ENCODE peak calls at places on chromosomes 11 and 22, in seven cellular contexts. W is AG04450; T is colonic mucosa; U is CD8-positive, alpha-beta memory T cell; S is mammary epithelial cell; O is H7; B is brain microvascular endothelial cell. Z is an unnamed sample.

GRCh38 chr22:30386960-30387848 is at the start of gene RNF215:
- DNase-seq in U (peak; percentile 74), B (peak; percentile 34), S (peak; percentile 59), W (peak; percentile 18), T (peak; percentile 85), O (peak; percentile 100), Z (peak; percentile 89)

GRCh38 chr11:118086913-118087768 is at the start of gene SMIM35:
- DNase-seq in T (no peak), U (no peak), W (no peak), S (no peak), B (no peak), O (no peak), Z (no peak)

GRCh38 chr11:44556735-44557409 is 8.6 kb upstream of the CD82 start:
- DNase-seq in S (no peak), U (peak; percentile 50), O (no peak), T (peak; percentile 72), B (peak; percentile 45), W (no peak), Z (peak; percentile 47)

GRCh38 chr11:3156661-3157311 is 8.3 kb downstream of the OSBPL5 start:
- DNase-seq in S (no peak), B (no peak), U (no peak), O (peak; percentile 29), T (no peak), W (no peak), Z (no peak)

GRCh38 chr11:71338806-71339177 is 86.4 kb upstream of the SHANK2 start:
- DNase-seq in B (no peak), T (no peak), O (peak; percentile 26), S (no peak), W (peak; percentile 29), U (no peak), Z (no peak)

GRCh38 chr22:43004362-43005035 is 10.4 kb downstream of the PACSIN2 start:
- DNase-seq in U (no peak), S (no peak), B (no peak), O (no peak), W (no peak), T (peak; percentile 67), Z (no peak)

GRCh38 chr11:47572715-47573255 is 6.0 kb downstream of the KBTBD4 start:
- DNase-seq in B (no peak), T (no peak), W (no peak), U (no peak), O (no peak), S (no peak), Z (no peak)

GRCh38 chr11:115477410-115477809 is 26.8 kb downstream of the CADM1 start:
- DNase-seq in W (no peak), B (no peak), T (no peak), O (no peak), S (no peak), U (no peak), Z (no peak)

GRCh38 chr11:131668867-131669780 is 298.7 kb downstream of the NTM start:
- DNase-seq in S (peak; percentile 20), T (peak; percentile 32), U (no peak), W (no peak), O (peak; percentile 84), B (peak; percentile 24), Z (no peak)

GRCh38 chr11:28245131-28245530 is 136.9 kb downstream of the METTL15 start:
- DNase-seq in U (no peak), O (no peak), T (no peak), B (no peak), S (no peak), W (no peak), Z (no peak)

GRCh38 chr11:120599816-120600420 is 88.4 kb downstream of the GRIK4 start:
- DNase-seq in B (no peak), O (no peak), W (no peak), U (no peak), T (no peak), S (no peak), Z (no peak)

GRCh38 chr11:69931060-69931910 is 112.1 kb upstream of the FGF3 start:
- DNase-seq in B (no peak), O (no peak), S (no peak), U (no peak), T (no peak), W (no peak), Z (no peak)

GRCh38 chr22:37559901-37560681 is at the start of gene CDC42EP1:
- DNase-seq in S (no peak), T (peak; percentile 84), W (no peak), O (peak; percentile 94), U (no peak), B (no peak), Z (peak; percentile 74)

GRCh38 chr22:23534851-23535717 is 45.0 kb downstream of the IGLL1 start:
- DNase-seq in W (no peak), U (no peak), O (peak; percentile 27), B (no peak), T (no peak), S (no peak), Z (no peak)

GRCh38 chr11:46315033-46315738 is 32.1 kb upstream of the DGKZ start:
- DNase-seq in U (peak; percentile 59), O (peak; percentile 99), W (no peak), B (peak; percentile 66), T (peak; percentile 84), S (peak; percentile 58), Z (peak; percentile 74)

GRCh38 chr11:68825603-68826002 is 16.1 kb downstream of the CPT1A start:
- DNase-seq in O (peak; percentile 73), S (no peak), U (peak; percentile 39), T (peak; percentile 85), B (no peak), W (no peak), Z (peak; percentile 73)

GRCh38 chr11:115201121-115201792 is 303.0 kb downstream of the CADM1 start:
- DNase-seq in W (peak; percentile 63), S (peak; percentile 44), U (no peak), O (no peak), T (no peak), B (peak; percentile 50), Z (no peak)

GRCh38 chr22:46071451-46072029 is 78.8 kb upstream of the PPARA start:
- DNase-seq in W (peak; percentile 79), T (peak; percentile 94), B (peak; percentile 80), U (no peak), S (peak; percentile 94), O (peak; percentile 88), Z (peak; percentile 80)

GRCh38 chr11:75606099-75606498 is 44.0 kb downstream of the SERPINH1 start:
- DNase-seq in U (no peak), W (no peak), S (no peak), B (no peak), O (no peak), T (no peak), Z (no peak)

GRCh38 chr11:16468735-16469446 is 112.5 kb upstream of the SOX6 start:
- DNase-seq in B (no peak), S (no peak), T (no peak), O (no peak), W (no peak), U (no peak), Z (no peak)

GRCh38 chr11:62044639-62045121 is 77.2 kb upstream of the FTH1 start:
- DNase-seq in B (no peak), T (peak; percentile 90), U (no peak), W (no peak), S (peak; percentile 35), O (no peak), Z (peak; percentile 84)

GRCh38 chr11:12241401-12241800 is 131.0 kb downstream of the MICAL2 start:
- DNase-seq in S (no peak), B (no peak), T (no peak), U (no peak), W (no peak), O (no peak), Z (no peak)

GRCh38 chr11:117875397-117876048 is 935 bp downstream of the FXYD6 start:
- DNase-seq in U (peak; percentile 22), W (no peak), O (peak; percentile 72), T (no peak), B (no peak), S (no peak), Z (no peak)

GRCh38 chr22:41048791-41049717 is 43.3 kb upstream of the EP300 start:
- DNase-seq in T (peak; percentile 52), S (peak; percentile 28), W (peak; percentile 59), O (peak; percentile 78), U (no peak), B (peak; percentile 52), Z (peak; percentile 73)
- H3K4me3 ChIP-seq in T (no peak overlapping the region), S (no peak overlapping the region), W (peak overlapping the region; percentile 22), O (no peak overlapping the region), U (no peak overlapping the region), B (no peak overlapping the region), Z (no peak overlapping the region)

GRCh38 chr11:111939836-111940604 is 2.9 kb downstream of the DIXDC1 start:
- DNase-seq in O (no peak), B (peak; percentile 69), W (peak; percentile 68), T (no peak), S (peak; percentile 69), U (no peak), Z (no peak)

GRCh38 chr11:111936045-111936400 is 1.1 kb upstream of the DIXDC1 start:
- DNase-seq in O (no peak), T (no peak), W (no peak), S (no peak), U (no peak), B (no peak), Z (no peak)

GRCh38 chr11:111937859-111938258 is 716 bp downstream of the DIXDC1 start:
- DNase-seq in O (no peak), S (no peak), W (no peak), B (no peak), U (no peak), T (no peak), Z (no peak)

GRCh38 chr11:111937461-111937769 is 272 bp downstream of the DIXDC1 start:
- DNase-seq in S (no peak), T (peak; percentile 46), U (no peak), B (no peak), O (no peak), W (no peak), Z (no peak)

DNA sequence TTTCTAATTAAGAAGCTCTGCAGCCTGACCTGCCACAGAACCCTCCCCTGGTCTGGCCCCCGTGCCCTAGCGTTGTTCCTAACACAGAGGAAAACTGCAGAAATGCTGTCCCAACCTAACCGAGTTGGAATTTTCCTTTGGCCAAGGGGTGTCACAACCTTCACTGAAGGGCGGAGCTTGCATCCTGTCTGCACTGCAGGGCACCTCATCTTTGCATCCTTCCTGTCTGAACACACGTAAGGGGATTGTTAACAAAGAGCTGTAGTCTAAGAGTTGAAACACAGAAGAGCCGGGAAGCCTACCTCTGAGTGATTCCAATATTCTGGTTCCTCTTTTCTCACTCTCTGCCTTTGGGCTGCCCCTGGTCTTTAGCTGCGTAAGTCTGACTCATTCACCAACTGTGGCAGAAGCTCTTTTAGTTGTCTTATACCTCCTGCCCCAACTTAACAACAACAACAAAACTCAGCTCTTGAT is 1.6 kb downstream of the DIXDC1 start:
- DNase-seq in B (peak; percentile 49), S (peak; percentile 32), T (no peak), U (peak; percentile 9), W (no peak), O (peak; percentile 43), Z (no peak)
- H3K4me3 ChIP-seq in B (peak overlapping the region; percentile 71), S (no peak overlapping the region), T (no peak overlapping the region), U (peak overlapping the region; percentile 68), W (peak overlapping the region; percentile 46), O (no peak overlapping the region), Z (no peak overlapping the region)

DNA sequence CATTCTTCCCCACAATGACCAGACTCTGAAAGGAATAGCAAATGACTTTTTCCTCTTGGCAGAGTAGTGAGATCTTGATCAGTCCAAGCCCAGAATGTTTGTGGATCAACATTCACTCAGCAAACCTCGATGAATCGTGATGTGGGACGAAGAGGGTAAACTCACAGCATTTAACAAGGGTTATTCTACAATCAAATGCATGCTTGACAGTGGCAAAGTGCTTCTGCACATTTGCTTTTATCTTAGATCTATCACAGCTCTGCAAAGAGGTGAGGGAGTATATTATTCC is 31.8 kb downstream of the TMPRSS5 start:
- DNase-seq in W (no peak), O (no peak), T (no peak), U (no peak), S (no peak), B (no peak), Z (no peak)
- H3K4me3 ChIP-seq in W (no peak overlapping the region), O (no peak overlapping the region), T (no peak overlapping the region), U (no peak overlapping the region), S (no peak overlapping the region), B (no peak overlapping the region), Z (no peak overlapping the region)

GRCh38 chr22:18091478-18091877 is 13.7 kb downstream of the PEX26 start:
- DNase-seq in W (no peak), T (no peak), O (no peak), U (no peak), S (no peak), B (no peak), Z (no peak)
- H3K4me3 ChIP-seq in W (peak overlapping the region; percentile 37), T (peak overlapping the region; percentile 5), O (no peak overlapping the region), U (peak overlapping the region; percentile 39), S (peak overlapping the region; percentile 49), B (no peak overlapping the region), Z (no peak overlapping the region)